ENCODE peak calls at places on chromosomes 16 and 17, in nine cellular contexts. E, D, W, S, J, X, I, R and T are unnamed samples. For H3K27me3, the result is how much of the 10 kb centered on the place peaks cover.

GRCh38 chr16:72959301-72959996 is 88.5 kb downstream of the ZFHX3 start:
- DNase-seq in E (no peak), D (no peak), W (no peak), S (no peak), J (no peak), X (no peak), I (no peak), R (no peak), T (no peak)

GRCh38 chr16:24538756-24539294 is 541 bp upstream of the RBBP6 start:
- DNase-seq in E (peak), D (no peak), W (no peak), S (peak), J (no peak), X (no peak), I (no peak), R (no peak), T (no peak)

GRCh38 chr16:85005278-85006069 is 5.9 kb downstream of the ZDHHC7 start:
- DNase-seq in E (peak), D (no peak), W (no peak), S (no peak), J (peak), X (no peak), I (peak), R (no peak), T (peak)

GRCh38 chr16:31452631-31453106 is 6.6 kb upstream of the ARMC5 start:
- DNase-seq in E (peak), D (no peak), W (no peak), S (peak), J (no peak), X (peak), I (peak), R (no peak), T (peak)

GRCh38 chr16:51710930-51711563 is 560.0 kb upstream of the SALL1 start:
- DNase-seq in E (no peak), D (no peak), W (no peak), S (no peak), J (no peak), X (no peak), I (no peak), R (no peak), T (no peak)

GRCh38 chr16:74931445-74931844 is 53.5 kb downstream of the WDR59 start:
- DNase-seq in E (no peak), D (no peak), W (no peak), S (peak), J (no peak), X (no peak), I (no peak), R (no peak), T (no peak)

GRCh38 chr17:80869476-80869875 is 122.2 kb upstream of the CHMP6 start:
- DNase-seq in E (no peak), D (no peak), W (no peak), S (no peak), J (peak), X (no peak), I (no peak), R (no peak), T (no peak)

GRCh38 chr17:57406131-57406980 is 150.0 kb downstream of the MSI2 start:
- DNase-seq in E (peak), D (no peak), W (no peak), S (no peak), J (no peak), X (no peak), I (peak), R (no peak), T (peak)

GRCh38 chr16:19980866-19981265 is 92.8 kb downstream of the GPR139 start:
- DNase-seq in E (no peak), D (no peak), W (no peak), S (no peak), J (no peak), X (no peak), I (peak), R (no peak), T (no peak)

GRCh38 chr17:66858182-66859083 is 23.5 kb downstream of the CACNG5 start:
- DNase-seq in E (no peak), D (no peak), W (no peak), S (no peak), J (no peak), X (no peak), I (no peak), R (no peak), T (no peak)

DNA sequence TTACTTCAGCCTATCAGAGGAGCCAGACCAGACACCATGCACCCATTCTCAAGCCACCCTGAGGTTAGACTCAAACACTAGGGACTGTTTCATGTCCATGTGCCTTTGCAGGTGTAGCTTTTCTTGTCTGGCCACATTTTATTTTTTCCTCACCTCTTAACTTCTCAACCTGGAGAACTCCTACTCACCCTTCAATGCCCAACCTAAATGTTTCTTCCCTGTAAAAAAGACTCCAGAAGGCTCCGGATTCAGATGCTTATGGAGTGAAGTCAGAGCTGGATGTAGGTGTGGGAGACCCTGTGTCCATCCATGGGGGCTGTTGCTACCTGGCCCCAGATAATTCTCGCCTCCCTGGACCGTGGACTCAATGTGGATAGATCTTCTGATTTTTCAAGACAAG is 44.0 kb upstream of the NLRP1 start:
- DNase-seq in E (no peak), D (no peak), W (no peak), S (no peak), J (no peak), X (no peak), I (no peak), R (no peak), T (no peak)
- H3K27me3 ChIP-seq in E (under half), D (under half), W (under half), S (under half), J (under half), X (under half), I (under half), R (under half), T (under half)

GRCh38 chr17:79804856-79805696 is 8.2 kb upstream of the CBX8 start:
- DNase-seq in E (no peak), D (no peak), W (no peak), S (no peak), J (no peak), X (no peak), I (no peak), R (no peak), T (no peak)
- H3K27me3 ChIP-seq in E (half or more), D (half or more), W (half or more), S (half or more), J (half or more), X (half or more), I (half or more), R (half or more), T (half or more)

DNA sequence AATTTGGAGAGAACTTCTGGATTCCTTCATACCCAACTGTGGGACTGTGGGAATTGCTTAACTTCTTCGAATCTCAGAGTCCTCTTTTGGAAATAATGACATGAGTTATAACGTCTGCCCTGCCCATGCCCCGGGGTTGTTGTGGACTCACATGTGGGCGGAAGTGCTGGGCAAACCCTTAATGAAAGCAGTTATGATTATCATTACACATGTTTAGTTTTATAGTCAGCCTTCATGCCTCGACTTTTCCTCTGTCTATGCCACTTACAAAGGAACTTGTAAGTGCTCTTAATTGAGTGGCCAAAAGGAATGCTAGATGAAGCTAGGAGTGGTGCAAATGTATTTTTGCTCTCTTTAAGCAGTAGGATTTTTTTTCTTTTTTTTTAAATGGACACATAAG is 3.9 kb downstream of the KRT27 start:
- DNase-seq in E (no peak), D (no peak), W (no peak), S (no peak), J (no peak), X (no peak), I (no peak), R (no peak), T (no peak)
- H3K27me3 ChIP-seq in E (under half), D (under half), W (under half), S (under half), J (under half), X (under half), I (under half), R (under half), T (under half)

GRCh38 chr16:12398736-12399047 is 405.0 kb downstream of the CPPED1 start:
- DNase-seq in E (no peak), D (no peak), W (no peak), S (no peak), J (no peak), X (no peak), I (no peak), R (no peak), T (no peak)
- H3K27me3 ChIP-seq in E (under half), D (under half), W (under half), S (under half), J (under half), X (under half), I (under half), R (under half), T (under half)

GRCh38 chr16:4332623-4333307 is 16.9 kb downstream of the GLIS2 start:
- DNase-seq in E (no peak), D (no peak), W (no peak), S (no peak), J (no peak), X (no peak), I (no peak), R (no peak), T (no peak)

GRCh38 chr16:4332083-4332482 is 16.2 kb downstream of the GLIS2 start:
- DNase-seq in E (no peak), D (no peak), W (no peak), S (no peak), J (no peak), X (no peak), I (no peak), R (no peak), T (no peak)

GRCh38 chr16:4328580-4329353 is 12.9 kb downstream of the GLIS2 start:
- DNase-seq in E (no peak), D (no peak), W (peak), S (no peak), J (no peak), X (no peak), I (peak), R (no peak), T (no peak)

GRCh38 chr16:4329354-4329775 is 13.5 kb downstream of the GLIS2 start:
- DNase-seq in E (no peak), D (no peak), W (no peak), S (no peak), J (no peak), X (no peak), I (no peak), R (no peak), T (no peak)

DNA sequence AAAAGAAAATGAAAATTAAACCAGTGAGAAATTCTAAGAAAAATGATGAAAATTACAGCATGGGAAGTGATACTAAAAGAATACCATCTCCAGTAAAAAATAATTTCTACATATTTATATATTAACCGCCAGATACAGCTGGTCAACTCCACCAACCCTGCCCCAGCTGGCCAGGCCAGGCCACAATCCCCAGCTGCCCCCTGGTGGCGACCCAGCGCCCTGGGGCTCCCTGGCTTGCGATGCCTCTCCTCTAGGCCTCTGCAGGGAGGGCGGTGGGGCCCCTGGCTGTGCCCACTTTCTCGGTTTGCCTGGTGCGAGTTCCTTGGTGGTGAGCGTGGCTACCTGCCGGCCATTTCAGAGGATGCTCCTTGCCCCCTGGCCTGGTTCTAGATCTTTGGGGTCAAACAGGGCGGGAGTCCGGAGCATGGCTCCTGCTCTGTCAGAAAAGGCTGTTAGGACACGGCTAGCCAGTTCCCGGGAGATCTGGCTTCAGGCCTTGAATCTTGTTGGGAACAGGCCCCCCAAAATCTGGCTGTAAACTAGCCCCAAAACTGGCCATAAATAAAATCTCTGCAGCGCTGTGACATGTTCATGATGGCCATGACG is 14.5 kb downstream of the GLIS2 start:
- DNase-seq in E (peak), D (peak), W (peak), S (no peak), J (peak), X (no peak), I (peak), R (peak), T (no peak)
- H3K27me3 ChIP-seq in E (under half), D (under half), W (under half), S (under half), J (under half), X (under half), I (under half), R (under half), T (under half)

DNA sequence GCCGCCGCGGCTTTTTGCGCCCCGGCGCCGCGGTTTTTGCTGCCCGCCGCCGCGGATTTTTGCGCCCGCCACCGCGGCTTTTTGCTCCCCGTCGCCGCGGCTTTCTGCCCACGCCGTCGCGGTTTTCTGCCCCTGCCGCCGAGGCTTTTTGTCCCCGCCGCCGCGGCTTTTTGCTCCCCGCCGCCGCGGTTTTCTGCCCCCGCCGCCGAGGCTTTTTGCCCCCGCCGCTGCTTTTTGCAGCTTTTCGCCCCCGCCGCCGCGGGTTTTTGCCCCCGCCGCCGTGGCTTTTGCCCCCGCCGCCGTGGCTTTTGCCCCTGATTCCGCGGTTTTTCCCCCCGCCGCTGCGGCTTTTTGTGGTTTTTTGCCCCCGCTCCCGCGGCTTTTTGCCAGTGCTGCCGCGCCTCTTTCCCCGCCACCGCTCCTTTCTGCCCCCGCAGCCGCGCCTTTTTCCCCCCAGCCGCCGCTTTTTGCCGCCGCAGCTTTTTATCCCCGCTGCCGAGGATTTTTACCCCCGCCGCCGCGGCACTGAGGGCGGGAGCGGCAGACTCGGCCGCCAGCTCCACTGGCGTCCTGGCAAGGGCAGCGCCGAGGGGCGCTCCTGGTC is 518.6 kb upstream of the WSB1 start:
- DNase-seq in E (no peak), D (no peak), W (no peak), S (no peak), J (no peak), X (no peak), I (no peak), R (no peak), T (no peak)
- H3K27me3 ChIP-seq in E (under half), D (under half), W (under half), S (under half), J (under half), X (under half), I (under half), R (under half), T (under half)